ENCODE peak calls at places on chromosomes 13 and 19, in six cellular contexts. Z is aorta, B is fibroblast of lung, I is left ventricle myocardium inferior, A is heart right ventricle, J is HL-60. D is an unnamed sample.
A peak's percentile ranks its signal among the peaks of the same experiment; 100 is the strongest.

GRCh38 chr13:114151565-114152284 is 19.3 kb upstream of the RASA3 start:
- DNase-seq in A (no peak), I (no peak), Z (peak; percentile 43), B (peak; percentile 41), J (peak; percentile 90), D (no peak)

GRCh38 chr19:48113190-48113917 is 2.7 kb upstream of the PLA2G4C start:
- DNase-seq in B (no peak), A (no peak), J (no peak), Z (no peak), I (no peak), D (no peak)

GRCh38 chr13:51638497-51638871 is 54.2 kb downstream of the WDFY2 start:
- DNase-seq in B (peak; percentile 45), A (no peak), Z (no peak), J (no peak), I (no peak), D (no peak)

GRCh38 chr13:93559718-93560117 is 333.1 kb downstream of the GPC6 start:
- DNase-seq in A (no peak), I (no peak), J (no peak), Z (no peak), B (peak; percentile 91), D (no peak)

GRCh38 chr13:114161644-114162532 is 17.2 kb upstream of the CFAP97D2 start:
- DNase-seq in J (peak; percentile 85), Z (peak; percentile 79), B (peak; percentile 34), A (no peak), I (peak; percentile 55), D (no peak)

GRCh38 chr13:23380534-23380933 is 53.0 kb downstream of the SACS start:
- DNase-seq in Z (no peak), I (no peak), B (peak; percentile 45), J (no peak), A (no peak), D (no peak)

GRCh38 chr13:40189885-40190655 is 476.4 kb downstream of the FOXO1 start:
- DNase-seq in I (no peak), Z (no peak), J (no peak), A (no peak), B (peak; percentile 11), D (peak; percentile 85)

GRCh38 chr13:19590423-19590822 is 29.1 kb upstream of the TPTE2 start:
- DNase-seq in Z (no peak), J (no peak), I (no peak), B (no peak), A (no peak), D (no peak)

GRCh38 chr13:39149896-39150295 is 111.6 kb downstream of the NHLRC3 start:
- DNase-seq in J (no peak), Z (no peak), B (no peak), A (no peak), I (no peak), D (no peak)

GRCh38 chr13:90320663-90321062 is 1026.8 kb upstream of the MIR17HG start:
- DNase-seq in I (no peak), A (no peak), Z (no peak), J (no peak), B (no peak), D (no peak)

GRCh38 chr13:86900906-86901305 is 770.3 kb upstream of the SLITRK5 start:
- DNase-seq in B (peak; percentile 54), A (no peak), Z (no peak), I (no peak), J (no peak), D (no peak)

GRCh38 chr13:113607477-113608245 is 23.1 kb downstream of the TFDP1 start:
- DNase-seq in I (no peak), Z (no peak), J (peak; percentile 96), B (no peak), A (no peak), D (no peak)

GRCh38 chr13:33615436-33615835 is 202.5 kb upstream of the RFC3 start:
- DNase-seq in A (no peak), Z (no peak), B (no peak), J (no peak), I (no peak), D (no peak)

GRCh38 chr13:102870677-102871415 is 25.0 kb downstream of the ERCC5 start:
- DNase-seq in I (peak; percentile 37), J (peak; percentile 53), A (peak; percentile 33), Z (no peak), B (peak; percentile 74), D (peak; percentile 44)

GRCh38 chr19:34994643-34995471 is 5.3 kb upstream of the GRAMD1A start:
- DNase-seq in I (no peak), J (no peak), B (no peak), Z (peak; percentile 74), A (no peak), D (no peak)

GRCh38 chr13:108435393-108436149 is 166.1 kb downstream of the TNFSF13B start:
- DNase-seq in A (no peak), I (no peak), B (no peak), J (no peak), Z (no peak), D (no peak)

GRCh38 chr19:48819366-48819816 is 8.6 kb upstream of the BCAT2 start:
- DNase-seq in I (peak; percentile 89), J (no peak), B (peak; percentile 70), A (peak; percentile 85), Z (peak; percentile 90), D (peak; percentile 33)

GRCh38 chr19:8596168-8596567 is 14.3 kb downstream of the ADAMTS10 start:
- DNase-seq in A (no peak), I (no peak), B (no peak), Z (no peak), J (no peak), D (no peak)

GRCh38 chr19:41928754-41929535 is 696 bp upstream of the ERFL start:
- DNase-seq in I (no peak), A (no peak), Z (no peak), J (peak; percentile 54), B (no peak), D (no peak)

GRCh38 chr19:38722947-38723605 is 21.2 kb downstream of the CAPN12 start:
- DNase-seq in I (no peak), J (no peak), A (no peak), Z (no peak), B (no peak), D (no peak)

GRCh38 chr19:38837656-38838121 is 6.1 kb upstream of the ECH1 start:
- DNase-seq in J (no peak), B (peak; percentile 46), A (no peak), Z (no peak), I (no peak), D (no peak)

GRCh38 chr19:46115396-46116109 is 8.9 kb downstream of the IGFL3 start:
- DNase-seq in A (no peak), B (peak; percentile 94), J (no peak), I (no peak), Z (no peak), D (no peak)

GRCh38 chr19:55605207-55605636 is 225 bp upstream of the ZNF865 start:
- DNase-seq in I (peak; percentile 97), A (peak; percentile 98), B (peak; percentile 92), J (peak; percentile 97), Z (peak; percentile 99), D (peak; percentile 87)

GRCh38 chr19:13033244-13033643 is 38.0 kb downstream of the NFIX start:
- DNase-seq in Z (no peak), A (no peak), I (no peak), B (no peak), J (peak; percentile 33), D (peak; percentile 40)

GRCh38 chr19:53195265-53195879 is 2.2 kb upstream of the ZNF665 start:
- DNase-seq in J (peak; percentile 78), I (peak; percentile 72), A (peak; percentile 53), Z (peak; percentile 80), B (peak; percentile 74), D (peak; percentile 31)

GRCh38 chr13:95643009-95643408 is 1.5 kb downstream of the DZIP1 start:
- DNase-seq in B (no peak), J (no peak), A (no peak), I (no peak), Z (no peak), D (no peak)

GRCh38 chr13:90315061-90315460 is 1032.4 kb upstream of the MIR17HG start:
- DNase-seq in A (no peak), Z (no peak), J (no peak), B (no peak), I (no peak), D (no peak)

GRCh38 chr19:18815673-18816072 is 16.1 kb upstream of the UPF1 start:
- DNase-seq in B (no peak), A (no peak), Z (no peak), I (no peak), J (no peak), D (no peak)

GRCh38 chr19:55857974-55858373 is 21.6 kb downstream of the NLRP4 start:
- DNase-seq in A (no peak), Z (no peak), J (no peak), B (no peak), I (no peak), D (no peak)

GRCh38 chr13:94362411-94362909 is 117.0 kb downstream of the DCT start:
- DNase-seq in A (no peak), Z (peak; percentile 55), B (peak; percentile 87), I (no peak), J (peak; percentile 73), D (peak; percentile 40)

GRCh38 chr19:13022859-13023636 is 27.8 kb downstream of the NFIX start:
- DNase-seq in A (peak; percentile 82), Z (peak; percentile 91), B (peak; percentile 98), I (peak; percentile 87), J (no peak), D (peak; percentile 71)

GRCh38 chr13:50080158-50080855 is 65.1 kb downstream of the KCNRG start:
- DNase-seq in A (no peak), I (no peak), B (peak; percentile 50), Z (peak; percentile 53), J (peak; percentile 52), D (no peak)

GRCh38 chr13:76974618-76974975 is 17.3 kb upstream of the CLN5 start:
- DNase-seq in I (no peak), A (no peak), J (no peak), Z (no peak), B (no peak), D (no peak)

GRCh38 chr19:51716925-51717324 is 6.9 kb downstream of the HAS1 start:
- DNase-seq in Z (no peak), J (no peak), A (no peak), B (no peak), I (no peak), D (no peak)
- H3K27ac ChIP-seq in Z (no peak overlapping the region), J (no peak overlapping the region), A (no peak overlapping the region), B (no peak overlapping the region), I (no peak overlapping the region), D (no peak overlapping the region)

GRCh38 chr19:58368561-58369360 is 6.2 kb upstream of the ZNF497 start:
- DNase-seq in Z (no peak), B (no peak), J (no peak), I (no peak), A (no peak), D (no peak)
- H3K27ac ChIP-seq in Z (no peak overlapping the region), B (no peak overlapping the region), J (no peak overlapping the region), I (no peak overlapping the region), A (no peak overlapping the region), D (no peak overlapping the region)

DNA sequence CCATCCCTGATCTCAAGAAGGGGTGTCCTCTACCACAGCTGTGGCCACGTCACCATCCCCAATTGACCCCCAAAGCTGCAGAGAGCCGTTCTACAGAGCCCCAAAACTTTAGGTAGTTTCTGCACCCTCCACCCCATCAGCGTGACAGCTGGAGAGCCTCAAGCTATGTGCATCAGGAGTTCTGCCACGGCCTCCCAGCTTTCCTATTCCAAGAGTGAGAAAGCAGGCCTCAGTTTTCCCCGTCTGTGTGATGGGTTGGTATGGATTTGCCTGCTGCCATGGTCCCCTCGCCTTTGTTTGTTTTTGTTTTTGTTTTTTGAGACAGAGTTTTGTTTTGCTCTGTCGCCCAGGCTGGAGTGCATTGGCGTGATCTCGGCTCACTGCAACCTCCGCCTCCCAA is 1.5 kb downstream of the BCL3 start:
- DNase-seq in B (no peak), A (no peak), Z (no peak), I (no peak), J (no peak), D (no peak)
- H3K27ac ChIP-seq in B (peak overlapping the region; percentile 79), A (peak overlapping the region; percentile 96), Z (no peak overlapping the region), I (peak overlapping the region; percentile 98), J (no peak overlapping the region), D (no peak overlapping the region)

GRCh38 chr19:723247-723646 is 14.5 kb downstream of the PALM start:
- DNase-seq in J (no peak), B (no peak), I (no peak), Z (no peak), A (no peak), D (no peak)
- H3K27ac ChIP-seq in J (no peak overlapping the region), B (no peak overlapping the region), I (peak overlapping the region; percentile 75), Z (no peak overlapping the region), A (no peak overlapping the region), D (no peak overlapping the region)